ENCODE peak calls at places on chromosomes 5 and 9, in five cellular contexts. H is BJ, N is breast epithelium, F is HL-60, V is astrocyte of the spinal cord. D is an unnamed sample.
A peak's percentile ranks its signal among the peaks of the same experiment; 100 is the strongest.

GRCh38 chr5:31824886-31825774 is 186.2 kb downstream of the PDZD2 start:
- DNase-seq in H (peak; percentile 8), V (peak; percentile 81), F (peak; percentile 45), N (no peak), D (peak; percentile 15)

GRCh38 chr9:71819115-71819739 is 50.9 kb upstream of the CEMIP2 start:
- DNase-seq in F (peak; percentile 13), N (no peak), H (no peak), V (peak; percentile 30), D (no peak)

GRCh38 chr9:83920469-83920941 is 727 bp downstream of the KIF27 start:
- DNase-seq in N (peak; percentile 69), V (peak; percentile 71), H (no peak), F (no peak), D (no peak)

GRCh38 chr9:99822596-99823391 is 1.1 kb downstream of the NR4A3 start:
- DNase-seq in H (no peak), N (no peak), V (peak; percentile 66), F (peak; percentile 42), D (no peak)

GRCh38 chr9:128921881-128922763 is 1.3 kb downstream of the PHYHD1 start:
- DNase-seq in V (peak; percentile 34), F (no peak), N (no peak), H (no peak), D (no peak)

GRCh38 chr5:86797677-86798076 is 179.9 kb downstream of the COX7C start:
- DNase-seq in F (no peak), H (no peak), V (no peak), N (no peak), D (no peak)

GRCh38 chr9:14321517-14322125 is 7.7 kb upstream of the NFIB start:
- DNase-seq in F (no peak), N (no peak), H (no peak), V (peak; percentile 61), D (no peak)

GRCh38 chr5:54889826-54890225 is 95.6 kb downstream of the ESM1 start:
- DNase-seq in H (peak; percentile 48), V (peak; percentile 79), F (no peak), N (no peak), D (no peak)

GRCh38 chr5:151238303-151238741 is 14.4 kb upstream of the CCDC69 start:
- DNase-seq in H (no peak), N (no peak), V (no peak), F (no peak), D (no peak)

GRCh38 chr5:177366528-177367322 is 9.0 kb downstream of the RGS14 start:
- DNase-seq in F (no peak), N (peak; percentile 93), V (peak; percentile 86), H (peak; percentile 34), D (no peak)

GRCh38 chr5:149280124-149280523 is 8.5 kb downstream of the AFAP1L1 start:
- DNase-seq in F (no peak), H (no peak), V (no peak), N (no peak), D (no peak)

GRCh38 chr9:131024978-131025868 is 16.2 kb downstream of the LAMC3 start:
- DNase-seq in V (no peak), H (no peak), F (no peak), N (no peak), D (no peak)

GRCh38 chr5:35127006-35127405 is 79.3 kb upstream of the AGXT2 start:
- DNase-seq in H (no peak), V (no peak), F (no peak), N (no peak), D (no peak)

GRCh38 chr5:42516282-42517042 is 93.2 kb downstream of the GHR start:
- DNase-seq in F (no peak), H (no peak), N (no peak), V (no peak), D (no peak)

GRCh38 chr9:137416563-137417151 is 6.3 kb downstream of the EXD3 start:
- DNase-seq in H (no peak), F (no peak), N (no peak), V (no peak), D (no peak)

GRCh38 chr5:171426266-171426665 is 6.8 kb downstream of the FGF18 start:
- DNase-seq in F (no peak), H (no peak), V (no peak), N (no peak), D (no peak)

GRCh38 chr5:119022017-119022745 is 33.8 kb upstream of the DTWD2 start:
- DNase-seq in N (no peak), H (no peak), F (peak; percentile 1), V (peak; percentile 62), D (no peak)

GRCh38 chr9:19998153-19998552 is 209.3 kb upstream of the SLC24A2 start:
- DNase-seq in V (no peak), N (no peak), F (peak; percentile 1), H (no peak), D (no peak)

GRCh38 chr9:127161081-127161621 is 38.7 kb upstream of the ANGPTL2 start:
- DNase-seq in N (peak; percentile 43), F (no peak), V (no peak), H (no peak), D (no peak)

GRCh38 chr9:90540734-90541133 is 101.9 kb downstream of the DIRAS2 start:
- DNase-seq in N (no peak), H (no peak), V (no peak), F (no peak), D (no peak)

GRCh38 chr9:120890415-120891254 is 13.6 kb upstream of the PHF19 start:
- DNase-seq in N (no peak), H (no peak), F (peak; percentile 62), V (no peak), D (no peak)

GRCh38 chr9:135102331-135102730 is 14.9 kb downstream of the OLFM1 start:
- DNase-seq in V (no peak), N (no peak), F (no peak), H (no peak), D (no peak)

GRCh38 chr9:113425072-113425471 is 14.5 kb downstream of the C9orf43 start:
- DNase-seq in F (no peak), N (no peak), H (no peak), V (no peak), D (no peak)

GRCh38 chr5:9408964-9409363 is 136.9 kb downstream of the SEMA5A start:
- DNase-seq in N (no peak), F (no peak), H (no peak), V (no peak), D (no peak)

DNA sequence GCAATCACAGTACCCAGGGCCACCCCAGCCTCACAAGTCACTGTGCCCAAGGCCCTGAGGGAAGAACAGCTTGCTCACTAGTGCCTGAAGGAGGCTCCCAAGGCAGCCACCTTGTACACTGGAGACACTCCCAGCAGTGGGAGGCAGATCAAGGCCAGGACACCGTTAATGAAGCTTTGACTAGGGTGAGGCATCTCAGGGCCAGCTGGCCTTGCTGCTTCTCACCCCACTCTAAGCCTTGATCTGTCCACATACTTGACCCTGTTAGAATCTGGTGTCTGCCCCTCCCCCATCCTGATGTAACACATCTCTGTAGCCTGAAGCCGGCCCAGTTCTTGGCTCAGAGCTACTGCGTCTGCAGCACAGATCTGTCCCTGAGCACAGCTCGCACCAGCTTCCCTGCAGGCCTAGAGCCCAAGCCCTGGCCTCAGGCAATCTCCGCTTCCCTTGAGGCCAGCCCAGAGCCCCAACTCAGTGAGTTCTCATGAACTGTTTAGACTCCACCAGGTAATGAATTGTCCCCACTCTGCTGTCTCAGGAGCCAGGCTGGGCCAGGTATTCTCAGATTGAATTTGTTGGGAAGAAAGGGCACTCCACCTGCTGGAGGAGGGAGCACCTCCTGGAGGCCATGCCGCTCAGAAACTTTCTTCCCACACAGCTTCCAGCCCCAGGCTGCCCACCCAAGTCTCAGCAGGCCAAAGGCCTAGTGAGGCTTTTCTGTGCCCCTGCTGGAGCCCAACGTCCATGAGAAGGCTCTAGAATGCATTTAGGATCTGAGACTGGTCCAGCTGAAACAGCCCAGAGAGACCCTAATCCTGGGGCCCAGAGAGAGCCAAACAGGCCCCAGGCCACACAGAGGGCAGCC is 13.4 kb upstream of the JADE2 start:
- DNase-seq in V (no peak), N (peak; percentile 56), F (no peak), H (no peak), D (no peak)
- TF ChIP-seq CTCF in V (peak; percentile 28), N (peak; percentile 53), F (no peak), H (peak; percentile 31), D (peak; percentile 19)

GRCh38 chr5:165622864-165623536 is 2117.6 kb downstream of the MAT2B start:
- DNase-seq in F (no peak), H (no peak), N (no peak), V (peak; percentile 10), D (no peak)
- TF ChIP-seq CTCF in F (no peak), H (no peak), N (no peak), V (no peak), D (no peak)

DNA sequence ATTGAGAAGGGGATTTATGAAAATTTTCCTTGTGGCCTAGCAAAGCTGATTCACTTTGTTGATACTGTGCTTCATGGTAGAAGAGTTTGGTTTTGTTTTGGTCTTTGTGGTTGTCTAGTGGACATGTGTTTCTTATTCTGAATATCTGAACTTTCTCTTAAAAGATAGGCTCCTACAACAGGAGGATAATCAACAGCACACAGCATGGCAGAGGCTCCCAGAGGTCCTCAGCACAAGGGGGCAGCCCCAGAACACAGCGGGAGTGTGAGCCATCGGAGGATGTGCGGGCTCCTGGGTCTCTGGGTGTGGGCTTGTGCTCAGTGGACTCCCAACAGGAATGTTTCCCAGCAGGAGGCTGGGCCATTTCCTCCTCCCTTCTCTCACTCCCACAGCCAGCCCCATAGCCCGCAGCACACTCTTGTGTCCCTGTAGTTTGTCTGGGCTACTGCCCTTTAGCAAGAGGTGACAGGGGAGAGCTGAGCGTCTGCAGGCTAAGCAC is 164.3 kb upstream of the OTULINL start:
- DNase-seq in V (peak; percentile 92), F (no peak), H (no peak), N (no peak), D (peak; percentile 69)
- TF ChIP-seq CTCF in V (no peak), F (no peak), H (no peak), N (no peak), D (peak; percentile 29)

GRCh38 chr9:17293685-17294084 is 158.8 kb downstream of the CNTLN start:
- DNase-seq in F (no peak), N (no peak), H (no peak), V (no peak), D (no peak)

GRCh38 chr9:17294822-17295624 is 160.2 kb downstream of the CNTLN start:
- DNase-seq in F (no peak), H (no peak), V (no peak), N (no peak), D (no peak)

GRCh38 chr9:17291766-17292165 is 156.9 kb downstream of the CNTLN start:
- DNase-seq in V (peak; percentile 75), H (no peak), N (no peak), F (no peak), D (no peak)
- TF ChIP-seq CTCF in V (no peak), H (no peak), N (no peak), F (no peak), D (no peak)

DNA sequence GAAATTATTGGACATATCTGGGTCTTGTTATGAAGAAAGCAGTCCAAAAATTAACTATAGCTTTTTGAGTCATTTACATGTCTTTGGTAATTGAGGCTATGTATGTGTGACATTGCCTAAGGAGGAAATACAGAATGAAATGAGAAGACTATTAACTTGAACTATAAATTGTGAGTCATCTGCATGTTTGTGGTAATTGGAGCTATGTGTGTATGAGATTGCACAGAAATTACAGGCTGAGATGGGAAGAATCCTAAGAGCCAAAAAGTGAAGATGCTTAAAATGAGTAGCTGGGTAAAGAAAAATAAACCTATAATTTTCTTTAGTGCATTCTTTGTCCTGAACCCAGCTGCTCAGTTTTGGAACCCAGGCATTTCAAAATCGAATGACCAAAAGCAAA is 747.6 kb upstream of the EDIL3 start:
- DNase-seq in H (no peak), F (no peak), V (peak; percentile 54), N (no peak), D (no peak)
- TF ChIP-seq CTCF in H (no peak), F (no peak), V (no peak), N (no peak), D (no peak)

D was measured in AG09319.